ENCODE peak calls at places on chromosomes 7 and 10, in four cellular contexts. One of them, this sample, is unnamed.
A peak's percentile ranks its signal among the peaks of the same experiment; 100 is the strongest.

GRCh38 chr7:77649950-77650349 is 46.3 kb upstream of the RSBN1L start:
- DNase-seq in Peyer's patch: no peak
- DNase-seq in adrenal gland: no peak
- DNase-seq in body of pancreas: no peak
- DNase-seq in this sample: no peak

GRCh38 chr7:17185690-17186070 is 112.8 kb upstream of the AHR start:
- DNase-seq in Peyer's patch: no peak
- DNase-seq in adrenal gland: peak; percentile 25
- DNase-seq in body of pancreas: no peak
- DNase-seq in this sample: no peak

GRCh38 chr10:100826983-100827818 is 81.8 kb downstream of the PAX2 start:
- DNase-seq in Peyer's patch: peak; percentile 54
- DNase-seq in adrenal gland: no peak
- DNase-seq in body of pancreas: peak; percentile 67
- DNase-seq in this sample: no peak

GRCh38 chr10:128631801-128632241 is 505.6 kb upstream of the MKI67 start:
- DNase-seq in Peyer's patch: no peak
- DNase-seq in adrenal gland: no peak
- DNase-seq in body of pancreas: no peak
- DNase-seq in this sample: no peak

GRCh38 chr7:132183822-132184380 is 392.4 kb downstream of the PLXNA4 start:
- DNase-seq in Peyer's patch: no peak
- DNase-seq in adrenal gland: no peak
- DNase-seq in body of pancreas: no peak
- DNase-seq in this sample: no peak

GRCh38 chr10:30433779-30434272 is at the start of gene MAP3K8:
- DNase-seq in Peyer's patch: peak; percentile 95
- DNase-seq in adrenal gland: peak; percentile 92
- DNase-seq in body of pancreas: peak; percentile 87
- DNase-seq in this sample: peak; percentile 96

GRCh38 chr10:82267014-82267413 is 392.0 kb downstream of the NRG3 start:
- DNase-seq in Peyer's patch: no peak
- DNase-seq in adrenal gland: no peak
- DNase-seq in body of pancreas: no peak
- DNase-seq in this sample: no peak

GRCh38 chr10:89466599-89467035 is 52.2 kb downstream of the IFIT5 start:
- DNase-seq in Peyer's patch: no peak
- DNase-seq in adrenal gland: no peak
- DNase-seq in body of pancreas: peak; percentile 35
- DNase-seq in this sample: peak; percentile 53

GRCh38 chr10:53108317-53108934 is 335.8 kb upstream of the MBL2 start:
- DNase-seq in Peyer's patch: no peak
- DNase-seq in adrenal gland: no peak
- DNase-seq in body of pancreas: peak; percentile 56
- DNase-seq in this sample: no peak

GRCh38 chr7:27130540-27131389 is at the start of gene HOXA4:
- DNase-seq in Peyer's patch: peak; percentile 94
- DNase-seq in adrenal gland: peak; percentile 97
- DNase-seq in body of pancreas: peak; percentile 62
- DNase-seq in this sample: peak; percentile 88

GRCh38 chr10:16902606-16903005 is 85.4 kb upstream of the RSU1 start:
- DNase-seq in Peyer's patch: no peak
- DNase-seq in adrenal gland: no peak
- DNase-seq in body of pancreas: no peak
- DNase-seq in this sample: no peak

GRCh38 chr10:61272781-61273180 is 180.4 kb downstream of the TMEM26 start:
- DNase-seq in Peyer's patch: no peak
- DNase-seq in adrenal gland: no peak
- DNase-seq in body of pancreas: no peak
- DNase-seq in this sample: no peak

GRCh38 chr10:12547301-12547771 is 198.0 kb downstream of the CAMK1D start:
- DNase-seq in Peyer's patch: no peak
- DNase-seq in adrenal gland: no peak
- DNase-seq in body of pancreas: no peak
- DNase-seq in this sample: no peak

GRCh38 chr7:4144801-4145470 is 537.2 kb upstream of the FOXK1 start:
- DNase-seq in Peyer's patch: no peak
- DNase-seq in adrenal gland: no peak
- DNase-seq in body of pancreas: no peak
- DNase-seq in this sample: no peak

GRCh38 chr7:209846-210245 is 17.5 kb downstream of the FAM20C start:
- DNase-seq in Peyer's patch: no peak
- DNase-seq in adrenal gland: no peak
- DNase-seq in body of pancreas: no peak
- DNase-seq in this sample: no peak

GRCh38 chr10:49831352-49832040 is 69.4 kb upstream of the OGDHL start:
- DNase-seq in Peyer's patch: no peak
- DNase-seq in adrenal gland: no peak
- DNase-seq in body of pancreas: no peak
- DNase-seq in this sample: no peak

GRCh38 chr7:50812847-50813475 is 30.3 kb upstream of the GRB10 start:
- DNase-seq in Peyer's patch: peak; percentile 83
- DNase-seq in adrenal gland: peak; percentile 85
- DNase-seq in body of pancreas: peak; percentile 93
- DNase-seq in this sample: peak; percentile 77

GRCh38 chr7:157488326-157488725 is 151.5 kb downstream of the DNAJB6 start:
- DNase-seq in Peyer's patch: peak; percentile 14
- DNase-seq in adrenal gland: no peak
- DNase-seq in body of pancreas: no peak
- DNase-seq in this sample: peak; percentile 22

GRCh38 chr7:42070068-42070467 is 166.9 kb downstream of the GLI3 start:
- DNase-seq in Peyer's patch: no peak
- DNase-seq in adrenal gland: no peak
- DNase-seq in body of pancreas: no peak
- DNase-seq in this sample: no peak

GRCh38 chr7:26151096-26151495 is 902 bp upstream of the NFE2L3 start:
- DNase-seq in Peyer's patch: no peak
- DNase-seq in adrenal gland: no peak
- DNase-seq in body of pancreas: no peak
- DNase-seq in this sample: no peak

GRCh38 chr7:154928136-154929005 is 74.6 kb downstream of the PAXIP1 start:
- DNase-seq in Peyer's patch: peak; percentile 72
- DNase-seq in adrenal gland: peak; percentile 37
- DNase-seq in body of pancreas: peak; percentile 35
- DNase-seq in this sample: no peak

GRCh38 chr7:74317146-74317782 is 28.1 kb downstream of the CLIP2 start:
- DNase-seq in Peyer's patch: no peak
- DNase-seq in adrenal gland: no peak
- DNase-seq in body of pancreas: no peak
- DNase-seq in this sample: no peak

GRCh38 chr10:48970654-48971053 is 31.0 kb upstream of the LRRC18 start:
- DNase-seq in Peyer's patch: no peak
- DNase-seq in adrenal gland: no peak
- DNase-seq in body of pancreas: no peak
- DNase-seq in this sample: no peak

GRCh38 chr7:95045236-95045923 is 138.0 kb downstream of the PPP1R9A start:
- DNase-seq in Peyer's patch: no peak
- DNase-seq in adrenal gland: no peak
- DNase-seq in body of pancreas: no peak
- DNase-seq in this sample: no peak

GRCh38 chr7:156585025-156585648 is 55.4 kb upstream of the RNF32 start:
- DNase-seq in Peyer's patch: no peak
- DNase-seq in adrenal gland: no peak
- DNase-seq in body of pancreas: no peak
- DNase-seq in this sample: no peak

GRCh38 chr10:14673189-14673947 is 101.3 kb downstream of the FAM107B start:
- DNase-seq in Peyer's patch: no peak
- DNase-seq in adrenal gland: no peak
- DNase-seq in body of pancreas: no peak
- DNase-seq in this sample: no peak

GRCh38 chr7:133512560-133512959 is 259.7 kb downstream of the EXOC4 start:
- DNase-seq in Peyer's patch: no peak
- DNase-seq in adrenal gland: no peak
- DNase-seq in body of pancreas: no peak
- DNase-seq in this sample: no peak

GRCh38 chr10:61836888-61837747 is 64.4 kb upstream of the ARID5B start:
- DNase-seq in Peyer's patch: no peak
- DNase-seq in adrenal gland: no peak
- DNase-seq in body of pancreas: no peak
- DNase-seq in this sample: no peak

GRCh38 chr7:47546171-47546570 is 35.7 kb downstream of the TNS3 start:
- DNase-seq in Peyer's patch: no peak
- DNase-seq in adrenal gland: no peak
- DNase-seq in body of pancreas: no peak
- DNase-seq in this sample: no peak

GRCh38 chr10:14648042-14648765 is 126.5 kb downstream of the FAM107B start:
- DNase-seq in Peyer's patch: peak; percentile 91
- DNase-seq in adrenal gland: peak; percentile 35
- DNase-seq in body of pancreas: peak; percentile 60
- DNase-seq in this sample: no peak

GRCh38 chr7:100431286-100431735 is 1.7 kb downstream of the MEPCE start:
- DNase-seq in Peyer's patch: peak; percentile 51
- DNase-seq in adrenal gland: no peak
- DNase-seq in body of pancreas: no peak
- DNase-seq in this sample: no peak

GRCh38 chr10:31739759-31740158 is 188.9 kb downstream of the ARHGAP12 start:
- DNase-seq in Peyer's patch: no peak
- DNase-seq in adrenal gland: no peak
- DNase-seq in body of pancreas: no peak
- DNase-seq in this sample: no peak

GRCh38 chr10:103442031-103442461 is 10.1 kb downstream of the CALHM2 start:
- DNase-seq in Peyer's patch: no peak
- DNase-seq in adrenal gland: peak; percentile 92
- DNase-seq in body of pancreas: no peak
- DNase-seq in this sample: no peak
- H3K36me3 ChIP-seq in Peyer's patch: peaks cover 88% of the 10 kb centered on the region
- H3K36me3 ChIP-seq in adrenal gland: no peaks in the 10 kb centered on the region
- H3K36me3 ChIP-seq in body of pancreas: peaks cover 13% of the 10 kb centered on the region
- H3K36me3 ChIP-seq in this sample: no peaks in the 10 kb centered on the region

DNA sequence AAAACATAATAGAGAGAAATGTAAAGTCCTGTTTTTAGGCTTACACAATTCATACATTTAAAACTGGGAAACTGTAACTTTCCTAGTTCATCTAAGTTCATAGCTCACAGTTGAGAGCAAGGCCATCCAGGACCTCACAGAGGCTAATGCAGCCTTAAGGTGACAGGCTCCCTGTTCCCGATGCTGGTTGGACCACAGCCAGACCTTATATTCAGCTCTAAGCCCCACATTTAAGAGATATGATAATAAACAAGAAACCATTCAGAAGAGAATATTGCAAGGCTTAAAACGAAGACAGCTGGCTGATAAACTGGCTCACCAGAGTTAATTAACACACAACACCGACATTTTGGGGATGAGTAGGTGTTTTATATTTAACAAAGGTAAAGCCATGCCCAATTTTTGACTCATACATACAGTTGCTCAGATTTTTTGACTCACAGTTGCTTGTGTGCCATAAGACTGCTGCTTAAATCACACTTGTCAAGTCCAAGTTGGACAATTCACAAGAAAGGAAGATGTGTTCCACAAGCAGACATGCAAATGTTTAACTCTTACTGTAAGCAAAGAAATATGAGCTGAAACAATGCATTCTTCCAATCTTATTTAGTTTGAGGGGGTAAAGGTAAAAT is 41.1 kb upstream of the TMEM213 start:
- DNase-seq in Peyer's patch: no peak
- DNase-seq in adrenal gland: no peak
- DNase-seq in body of pancreas: no peak
- DNase-seq in this sample: no peak
- TF ChIP-seq POLR2A in Peyer's patch: no peak
- TF ChIP-seq POLR2A in adrenal gland: no peak
- TF ChIP-seq POLR2A in body of pancreas: no peak
- TF ChIP-seq POLR2A in this sample: no peak

GRCh38 chr10:92483539-92483938 is 90.4 kb downstream of the IDE start:
- DNase-seq in Peyer's patch: no peak
- DNase-seq in adrenal gland: no peak
- DNase-seq in body of pancreas: no peak
- DNase-seq in this sample: no peak
- H3K36me3 ChIP-seq in Peyer's patch: peaks cover 79% of the 10 kb centered on the region
- H3K36me3 ChIP-seq in adrenal gland: no peaks in the 10 kb centered on the region
- H3K36me3 ChIP-seq in body of pancreas: peaks cover 7% of the 10 kb centered on the region
- H3K36me3 ChIP-seq in this sample: no peaks in the 10 kb centered on the region

DNA sequence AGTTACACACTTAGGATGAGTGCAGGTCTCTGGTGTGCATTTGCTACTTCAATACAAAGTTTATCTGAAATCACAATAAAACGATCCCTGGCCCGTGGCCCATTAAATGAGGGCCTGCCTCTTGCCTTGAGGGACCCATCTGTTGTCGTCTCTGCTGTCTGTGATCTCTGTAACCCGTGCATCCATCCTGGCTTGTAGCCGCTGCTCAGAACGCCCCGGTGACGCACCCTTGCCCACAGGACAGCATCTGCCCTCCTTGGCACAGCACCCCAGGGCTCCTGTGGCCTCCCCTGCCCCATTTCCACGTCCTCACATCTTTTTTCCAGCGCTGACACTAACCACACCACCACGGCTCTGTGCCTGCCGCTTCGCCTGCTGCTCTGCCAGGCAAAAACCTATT is 16.7 kb downstream of the CARD11 start:
- DNase-seq in Peyer's patch: peak; percentile 38
- DNase-seq in adrenal gland: no peak
- DNase-seq in body of pancreas: no peak
- DNase-seq in this sample: no peak
- TF ChIP-seq POLR2A in Peyer's patch: no peak
- TF ChIP-seq POLR2A in adrenal gland: no peak
- TF ChIP-seq POLR2A in body of pancreas: no peak
- TF ChIP-seq POLR2A in this sample: no peak

GRCh38 chr10:70412356-70412755 is 8.4 kb downstream of the EIF4EBP2 start:
- DNase-seq in Peyer's patch: no peak
- DNase-seq in adrenal gland: no peak
- DNase-seq in body of pancreas: no peak
- DNase-seq in this sample: no peak

GRCh38 chr10:70409772-70410171 is 5.8 kb downstream of the EIF4EBP2 start:
- DNase-seq in Peyer's patch: no peak
- DNase-seq in adrenal gland: no peak
- DNase-seq in body of pancreas: no peak
- DNase-seq in this sample: no peak

GRCh38 chr10:70404906-70405824 is 1.2 kb downstream of the EIF4EBP2 start:
- DNase-seq in Peyer's patch: peak; percentile 84
- DNase-seq in adrenal gland: peak; percentile 89
- DNase-seq in body of pancreas: peak; percentile 78
- DNase-seq in this sample: peak; percentile 69

DNA sequence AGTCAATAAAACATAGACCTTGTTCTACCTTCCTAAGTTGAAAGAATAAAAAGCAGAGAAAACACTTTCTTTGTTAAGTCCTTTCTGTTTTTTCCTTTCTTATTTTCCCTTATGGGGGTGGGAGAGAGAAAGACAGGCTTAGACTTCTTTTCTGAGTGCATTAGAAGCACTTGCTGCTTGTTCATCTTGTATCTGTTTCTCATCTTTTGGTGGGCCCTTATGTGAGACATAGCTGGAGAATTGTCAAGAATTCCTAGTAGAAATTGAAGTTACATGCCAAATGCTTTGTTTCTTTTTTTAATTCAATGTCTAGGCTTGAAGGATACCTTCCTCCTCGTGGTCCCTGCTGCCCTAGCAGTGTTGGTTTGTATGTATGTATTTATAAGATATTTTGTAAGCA is 6.7 kb downstream of the EIF4EBP2 start:
- DNase-seq in Peyer's patch: no peak
- DNase-seq in adrenal gland: no peak
- DNase-seq in body of pancreas: no peak
- DNase-seq in this sample: no peak
- H3K36me3 ChIP-seq in Peyer's patch: peaks cover 11% of the 10 kb centered on the region
- H3K36me3 ChIP-seq in adrenal gland: no peaks in the 10 kb centered on the region
- H3K36me3 ChIP-seq in body of pancreas: no peaks in the 10 kb centered on the region
- H3K36me3 ChIP-seq in this sample: no peaks in the 10 kb centered on the region

This sample was measured in right lobe of liver.